ENCODE peak calls at places on chromosomes 12 and 14, in four cellular contexts. O is CD8-positive, alpha-beta T cell; T is activated CD8-positive, alpha-beta T cell treated with anti-CD3 and anti-CD28 coated beads for 36 hours; H is upper lobe of right lung. Z is an unnamed sample.

GRCh38 chr12:84634526-84634925 is 278.1 kb downstream of the SLC6A15 start:
- DNase-seq in O (no peak), T (no peak), H (no peak), Z (no peak)

GRCh38 chr14:93303659-93304058 is 29.2 kb downstream of the BTBD7 start:
- DNase-seq in O (no peak), T (no peak), H (no peak), Z (no peak)

GRCh38 chr12:54037360-54038259 is 4.8 kb downstream of the HOXC5 start:
- DNase-seq in O (no peak), T (no peak), H (no peak), Z (no peak)

GRCh38 chr14:101721951-101722661 is 39.4 kb upstream of the PPP2R5C start:
- DNase-seq in O (peak), T (peak), H (no peak), Z (no peak)

GRCh38 chr12:54967461-54967860 is 17.1 kb downstream of the TESPA1 start:
- DNase-seq in O (no peak), T (no peak), H (no peak), Z (no peak)

GRCh38 chr12:18689781-18690180 is 48.0 kb downstream of the PLCZ1 start:
- DNase-seq in O (no peak), T (no peak), H (no peak), Z (no peak)

GRCh38 chr12:46387697-46388096 is 15.1 kb upstream of the SLC38A2 start:
- DNase-seq in O (no peak), T (peak), H (no peak), Z (no peak)

GRCh38 chr12:57488397-57489156 is 709 bp downstream of the MARS1 start:
- DNase-seq in O (no peak), T (no peak), H (no peak), Z (no peak)

GRCh38 chr12:40152783-40153383 is 47.0 kb upstream of the SLC2A13 start:
- DNase-seq in O (peak), T (peak), H (no peak), Z (peak)

GRCh38 chr14:103699261-103699661 is 16.0 kb downstream of the XRCC3 start:
- DNase-seq in O (no peak), T (no peak), H (no peak), Z (no peak)

GRCh38 chr12:9648701-9649531 is 20.6 kb upstream of the CLEC2D start:
- DNase-seq in O (no peak), T (peak), H (no peak), Z (no peak)

GRCh38 chr14:106883218-106883692 is 1356.9 kb downstream of the TMEM121 start:
- DNase-seq in O (no peak), T (peak), H (no peak), Z (no peak)
- TF ChIP-seq CTCF in O (peak), T (peak), H (peak), Z (no peak)

DNA sequence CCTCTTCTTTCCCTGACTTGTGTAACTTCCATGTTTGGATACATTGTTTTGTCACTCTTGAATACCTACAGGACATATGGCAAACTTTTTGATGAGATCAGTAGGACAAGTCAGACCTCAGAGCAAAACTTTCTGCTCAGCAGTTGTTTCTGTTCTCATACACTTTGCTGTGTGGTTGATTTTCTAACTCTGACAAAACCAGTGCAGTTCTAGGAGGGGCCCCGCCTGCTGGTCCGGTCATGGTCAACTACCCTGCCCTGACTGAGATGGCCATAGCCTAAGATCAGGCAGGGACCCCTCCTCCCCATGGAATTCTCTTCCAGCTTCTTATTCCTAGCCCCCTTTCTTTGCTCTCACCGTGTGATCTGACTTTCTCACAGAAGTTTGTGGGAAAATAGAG is 92.8 kb downstream of the OTOGL start:
- DNase-seq in O (no peak), T (no peak), H (no peak), Z (no peak)
- TF ChIP-seq CTCF in O (no peak), T (no peak), H (no peak), Z (no peak)

DNA sequence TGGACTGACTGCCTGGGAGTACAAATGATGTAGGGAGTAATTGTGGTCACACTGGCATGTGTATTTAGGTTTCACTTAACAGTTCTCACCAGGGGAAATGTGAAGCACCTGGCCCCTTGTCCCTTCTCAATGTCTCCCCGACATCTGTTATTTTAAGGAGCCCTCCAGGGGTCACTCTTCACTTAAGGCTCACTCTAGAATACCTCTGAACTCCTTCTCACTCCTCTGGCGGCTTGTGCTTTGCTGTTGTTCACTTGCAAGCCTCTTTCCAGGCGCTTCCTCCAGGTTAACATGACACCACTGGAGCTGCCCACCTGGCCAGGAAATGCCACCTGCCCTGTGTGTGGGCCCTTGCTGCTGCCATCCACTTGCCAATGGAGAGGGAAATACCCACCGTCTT is 56.5 kb upstream of the GZMB start:
- DNase-seq in O (no peak), T (peak), H (no peak), Z (no peak)
- TF ChIP-seq CTCF in O (no peak), T (peak), H (no peak), Z (no peak)

DNA sequence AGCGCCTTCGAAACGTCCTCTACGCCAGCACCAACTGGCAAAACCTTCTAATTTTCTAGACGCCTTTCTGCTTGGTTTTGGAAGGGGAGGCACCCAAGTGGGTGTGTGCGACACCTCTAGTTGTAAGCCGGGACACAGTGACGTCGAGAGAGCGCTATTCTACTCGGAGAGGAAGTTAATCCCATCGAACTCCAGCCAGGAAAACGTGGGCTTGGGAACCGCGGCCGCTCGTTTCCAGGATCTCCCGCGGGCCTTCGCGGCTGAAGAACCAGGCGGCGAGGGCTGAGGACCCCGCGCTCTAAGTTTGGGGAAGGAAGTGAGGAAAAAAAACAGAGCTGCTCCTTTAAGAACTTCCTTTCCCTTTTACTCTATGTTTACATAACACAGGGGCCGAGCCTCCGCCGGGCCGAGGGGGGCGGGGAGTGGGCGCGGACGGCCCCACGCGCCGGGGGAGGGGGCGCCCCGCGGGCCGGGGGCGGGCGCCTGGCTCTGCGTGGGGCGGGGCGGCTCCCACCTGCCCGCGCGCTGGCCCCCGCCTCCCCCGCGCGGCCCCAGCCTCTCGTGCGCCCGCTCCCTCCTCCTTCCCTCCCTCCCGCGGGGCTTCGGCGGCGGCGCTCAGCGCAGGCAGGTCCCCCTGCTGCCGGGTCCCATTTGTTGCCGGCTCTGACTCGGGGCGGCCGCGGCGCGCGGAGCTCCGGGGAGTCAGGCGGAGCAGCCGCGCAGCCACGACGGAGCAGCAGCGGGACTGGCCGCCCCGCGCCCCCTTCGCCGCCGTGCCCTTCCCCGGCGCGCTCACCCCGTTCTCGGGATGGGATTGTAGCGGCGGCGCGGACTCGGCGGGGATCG is at the start of gene PELI2:
- DNase-seq in O (peak), T (peak), H (peak), Z (peak)
- TF ChIP-seq CTCF in O (no peak), T (no peak), H (no peak), Z (no peak)

DNA sequence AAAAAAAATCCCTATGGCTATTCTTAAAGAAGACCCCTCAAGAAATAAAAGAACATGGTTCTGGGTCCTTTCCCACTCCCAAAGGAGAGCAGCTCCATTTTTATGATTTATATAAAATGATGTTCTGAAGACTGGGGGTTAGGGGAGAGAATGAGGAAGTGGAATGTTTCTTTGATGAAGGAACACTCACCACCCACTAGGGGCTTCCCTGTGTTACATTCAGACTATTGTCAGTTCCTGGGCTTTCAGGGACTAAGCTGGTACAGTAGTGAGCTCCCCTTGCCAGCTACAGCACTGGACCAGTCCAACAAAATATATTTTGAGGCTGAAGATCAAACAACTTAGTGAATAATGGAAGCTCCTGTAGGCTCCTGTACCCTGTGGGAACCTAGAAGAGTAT is 98.9 kb downstream of the HMGA2 start:
- DNase-seq in O (no peak), T (no peak), H (no peak), Z (no peak)
- TF ChIP-seq CTCF in O (no peak), T (no peak), H (no peak), Z (no peak)

GRCh38 chr14:72679591-72680151 is 214.2 kb downstream of the DPF3 start:
- DNase-seq in O (no peak), T (no peak), H (no peak), Z (no peak)
- TF ChIP-seq CTCF in O (no peak), T (no peak), H (no peak), Z (no peak)

GRCh38 chr14:23446291-23446851 is 10.9 kb upstream of the MYH7 start:
- DNase-seq in O (no peak), T (no peak), H (no peak), Z (no peak)

GRCh38 chr14:23444314-23444713 is 8.9 kb upstream of the MYH7 start:
- DNase-seq in O (no peak), T (no peak), H (no peak), Z (no peak)

GRCh38 chr14:23443881-23444280 is 8.4 kb upstream of the MYH7 start:
- DNase-seq in O (no peak), T (no peak), H (no peak), Z (no peak)

GRCh38 chr14:23447634-23448353 is 12.3 kb upstream of the MYH7 start:
- DNase-seq in O (no peak), T (no peak), H (no peak), Z (no peak)

DNA sequence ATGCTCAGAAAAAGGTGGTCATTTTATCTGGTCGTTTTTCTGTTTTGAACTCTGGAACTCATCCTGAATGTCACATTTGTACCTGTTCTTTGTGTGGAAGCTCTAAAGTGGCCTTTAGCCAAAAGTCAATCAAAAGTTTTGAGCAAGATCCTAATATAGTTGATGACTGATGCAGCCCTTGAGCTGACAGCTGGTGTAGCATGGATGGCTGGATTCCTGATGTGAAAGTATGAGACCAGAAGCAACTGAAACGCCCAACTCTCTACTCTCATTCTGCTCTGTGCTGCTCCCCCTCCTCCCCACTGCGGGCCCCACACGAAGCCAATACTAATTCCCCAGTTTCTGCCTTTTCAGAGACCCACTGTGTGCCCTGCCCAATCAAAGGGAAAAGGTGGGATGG is 10.3 kb upstream of the MYH7 start:
- DNase-seq in O (no peak), T (no peak), H (no peak), Z (no peak)
- TF ChIP-seq CTCF in O (no peak), T (no peak), H (no peak), Z (no peak)

DNA sequence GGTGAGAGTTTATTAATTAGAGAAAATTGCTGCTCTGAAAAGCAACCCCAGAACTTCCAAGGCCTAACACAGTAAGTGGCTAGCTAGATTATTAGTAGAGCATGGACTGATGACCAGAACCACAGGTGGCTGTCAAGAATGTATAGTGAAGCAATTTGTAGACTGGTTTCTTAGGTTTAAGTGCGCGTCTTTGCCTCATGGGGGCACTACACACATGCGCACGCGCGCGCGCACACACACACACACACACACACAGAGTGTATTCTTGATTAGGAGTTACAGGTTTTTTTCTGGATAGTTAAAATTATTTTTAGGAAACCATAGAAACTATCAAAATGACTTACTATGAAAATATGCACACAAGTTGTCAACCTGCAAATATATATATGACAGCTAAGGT is 66.5 kb downstream of the BHLHE41 start:
- DNase-seq in O (no peak), T (peak), H (no peak), Z (no peak)
- TF ChIP-seq CTCF in O (no peak), T (no peak), H (no peak), Z (no peak)

GRCh38 chr14:42460673-42461072 is 854.0 kb downstream of the LRFN5 start:
- DNase-seq in O (no peak), T (no peak), H (no peak), Z (no peak)
- TF ChIP-seq CTCF in O (no peak), T (no peak), H (no peak), Z (no peak)